ENCODE peak calls at places on chromosomes 7 and 10, in eight cellular contexts. C, V, F, M, H, U, N and J are unnamed samples.

GRCh38 chr10:20004087-20004523 is 187.9 kb downstream of the PLXDC2 start:
- DNase-seq in H (no peak), N (peak), C (no peak), F (no peak), V (no peak), M (no peak), U (peak), J (no peak)

GRCh38 chr10:60414877-60415585 is 25.4 kb upstream of the ANK3 start:
- DNase-seq in C (peak), U (no peak), H (peak), M (peak), V (no peak), N (no peak), F (no peak), J (no peak)

GRCh38 chr7:13282377-13282980 is 595.0 kb downstream of the ARL4A start:
- DNase-seq in V (no peak), F (no peak), C (no peak), M (no peak), H (no peak), U (no peak), N (peak), J (no peak)

GRCh38 chr10:88455831-88456230 is 127.3 kb downstream of the RNLS start:
- DNase-seq in F (no peak), H (no peak), V (no peak), U (no peak), N (no peak), M (no peak), C (no peak), J (no peak)

GRCh38 chr7:112481337-112481736 is 546 bp downstream of the LSMEM1 start:
- DNase-seq in V (no peak), U (no peak), F (no peak), H (no peak), C (peak), M (no peak), N (no peak), J (no peak)

GRCh38 chr7:126026421-126027088 is 1096.9 kb upstream of the POT1 start:
- DNase-seq in U (no peak), H (no peak), M (no peak), N (no peak), V (no peak), C (no peak), F (no peak), J (no peak)

GRCh38 chr7:26265499-26266075 is 26.1 kb upstream of the SNX10 start:
- DNase-seq in N (no peak), V (no peak), H (no peak), C (no peak), U (no peak), M (no peak), F (no peak), J (no peak)

GRCh38 chr10:118501637-118502440 is 93.6 kb downstream of the PRLHR start:
- DNase-seq in U (no peak), F (no peak), H (peak), C (peak), M (peak), V (no peak), N (peak), J (no peak)

GRCh38 chr7:92934096-92934495 is 97.7 kb upstream of the CDK6 start:
- DNase-seq in M (no peak), N (no peak), F (no peak), H (no peak), C (no peak), U (no peak), V (no peak), J (no peak)

GRCh38 chr10:83667594-83667993 is 471.7 kb upstream of the GHITM start:
- DNase-seq in V (no peak), U (no peak), M (no peak), N (no peak), H (no peak), C (no peak), F (no peak), J (no peak)

GRCh38 chr7:104482362-104483042 is 154.1 kb downstream of the LHFPL3 start:
- DNase-seq in U (no peak), M (no peak), C (no peak), H (no peak), F (no peak), V (no peak), N (no peak), J (no peak)

GRCh38 chr7:43612599-43613589 is 30.0 kb downstream of the STK17A start:
- DNase-seq in F (no peak), C (peak), N (no peak), M (peak), U (no peak), V (no peak), H (peak), J (no peak)

GRCh38 chr7:24010495-24010894 is 273.5 kb upstream of the NPY start:
- DNase-seq in V (no peak), C (no peak), N (no peak), M (no peak), U (no peak), F (no peak), H (no peak), J (no peak)

GRCh38 chr10:71078454-71079145 is 133.8 kb upstream of the UNC5B start:
- DNase-seq in H (no peak), M (no peak), U (peak), C (no peak), F (no peak), N (no peak), V (no peak), J (no peak)

GRCh38 chr7:30844483-30844874 is 67.2 kb upstream of the AQP1 start:
- DNase-seq in U (no peak), F (no peak), V (no peak), H (no peak), C (no peak), N (no peak), M (no peak), J (no peak)

GRCh38 chr10:128137877-128138276 is 11.7 kb upstream of the MKI67 start:
- DNase-seq in V (no peak), F (no peak), N (no peak), U (no peak), M (no peak), C (peak), H (no peak), J (no peak)

GRCh38 chr7:80279760-80280159 is 145.1 kb downstream of the GNAI1 start:
- DNase-seq in H (no peak), U (no peak), M (no peak), F (no peak), C (no peak), V (no peak), N (no peak), J (no peak)

GRCh38 chr10:110387983-110388681 is 83.4 kb upstream of the SMNDC1 start:
- DNase-seq in M (peak), C (peak), F (no peak), U (no peak), V (no peak), H (no peak), N (no peak), J (no peak)

GRCh38 chr7:3283130-3283704 is 17.8 kb upstream of the SDK1 start:
- DNase-seq in N (no peak), U (no peak), V (no peak), F (no peak), C (no peak), M (no peak), H (no peak), J (no peak)

GRCh38 chr7:58087536-58088190 is 637.7 kb downstream of the ZNF716 start:
- DNase-seq in U (no peak), F (peak), C (no peak), M (no peak), H (no peak), V (no peak), N (no peak), J (no peak)

GRCh38 chr7:151113344-151114150 is 27.3 kb downstream of the AGAP3 start:
- DNase-seq in C (peak), F (no peak), U (no peak), M (peak), H (peak), N (no peak), V (no peak), J (no peak)

GRCh38 chr10:26408858-26409494 is 29.2 kb upstream of the APBB1IP start:
- DNase-seq in H (no peak), M (no peak), F (no peak), N (no peak), V (no peak), U (no peak), C (no peak), J (no peak)

GRCh38 chr10:1402821-1403507 is 334.4 kb downstream of the ADARB2 start:
- DNase-seq in C (no peak), H (no peak), U (no peak), N (no peak), M (no peak), V (no peak), F (no peak), J (no peak)

GRCh38 chr7:69564454-69565417 is 33.5 kb upstream of the AUTS2 start:
- DNase-seq in F (no peak), M (no peak), C (no peak), V (no peak), N (no peak), U (peak), H (peak), J (no peak)

GRCh38 chr10:4093438-4093837 is 308.4 kb upstream of the KLF6 start:
- DNase-seq in H (no peak), V (no peak), U (no peak), M (no peak), C (no peak), N (no peak), F (no peak), J (no peak)

GRCh38 chr7:44460325-44460724 is 30.1 kb downstream of the NUDCD3 start:
- DNase-seq in C (no peak), H (no peak), F (no peak), U (no peak), M (no peak), V (no peak), N (no peak), J (peak)

GRCh38 chr7:28768577-28769147 is 189.5 kb downstream of the TRIL start:
- DNase-seq in H (no peak), M (no peak), C (peak), U (no peak), F (no peak), N (no peak), V (no peak), J (no peak)

GRCh38 chr10:48658243-48658888 is 26.3 kb upstream of the WDFY4 start:
- DNase-seq in N (peak), C (peak), M (no peak), V (peak), F (no peak), H (no peak), U (peak), J (no peak)

GRCh38 chr7:77800158-77800557 is 1.6 kb downstream of the PHTF2 start:
- DNase-seq in H (no peak), F (no peak), V (no peak), N (no peak), C (peak), M (no peak), U (no peak), J (no peak)

GRCh38 chr7:21972397-21972784 is 26.7 kb upstream of the CDCA7L start:
- DNase-seq in N (no peak), C (no peak), V (no peak), M (no peak), H (no peak), F (no peak), U (no peak), J (no peak)

GRCh38 chr10:19097151-19097550 is 48.5 kb downstream of the MALRD1 start:
- DNase-seq in M (no peak), N (no peak), C (no peak), H (no peak), F (no peak), V (no peak), U (no peak), J (no peak)

GRCh38 chr10:13775786-13776780 is 189.3 kb downstream of the PRPF18 start:
- DNase-seq in N (no peak), H (peak), C (peak), F (no peak), V (no peak), U (no peak), M (peak), J (no peak)

GRCh38 chr7:73732397-73732796 is 6.2 kb downstream of the ABHD11 start:
- DNase-seq in C (no peak), U (no peak), H (no peak), M (no peak), N (no peak), V (no peak), F (no peak), J (no peak)

GRCh38 chr7:130904792-130905191 is 170.8 kb upstream of the KLF14 start:
- DNase-seq in V (no peak), M (no peak), F (no peak), C (peak), H (no peak), N (no peak), U (no peak), J (no peak)

GRCh38 chr7:92968502-92968901 is 132.1 kb upstream of the CDK6 start:
- DNase-seq in V (no peak), U (no peak), N (no peak), C (no peak), M (no peak), H (no peak), F (no peak), J (no peak)

GRCh38 chr7:148561099-148561498 is 29.5 kb upstream of the C7orf33 start:
- DNase-seq in N (no peak), V (no peak), F (no peak), U (no peak), M (no peak), H (no peak), C (no peak), J (no peak)

GRCh38 chr10:61284222-61284890 is 168.8 kb downstream of the TMEM26 start:
- DNase-seq in F (no peak), C (peak), V (no peak), H (peak), M (peak), N (peak), U (no peak), J (no peak)

GRCh38 chr7:1912472-1913289 is 242.6 kb downstream of the ELFN1 start:
- DNase-seq in F (no peak), U (no peak), N (no peak), V (no peak), H (peak), M (peak), C (peak), J (no peak)

GRCh38 chr7:26599982-26600381 is 264.4 kb downstream of the SKAP2 start:
- DNase-seq in H (no peak), V (no peak), M (no peak), C (no peak), F (no peak), U (no peak), N (no peak), J (no peak)